ENCODE peak calls at places on chromosomes 12 and 14, in four cellular contexts. One of them, this sample, is unnamed.

GRCh38 chr14:73725116-73726024 is 11.2 kb upstream of the PNMA1 start:
- DNase-seq in GM12878: no peak
- DNase-seq in H1: no peak
- DNase-seq in HepG2: no peak
- DNase-seq in this sample: no peak

GRCh38 chr12:92735131-92735721 is 32.4 kb downstream of the PLEKHG7 start:
- DNase-seq in H1: no peak
- DNase-seq in HepG2: no peak
- DNase-seq in GM12878: no peak
- DNase-seq in this sample: no peak

GRCh38 chr14:80390911-80391310 is 179.6 kb upstream of the DIO2 start:
- DNase-seq in HepG2: no peak
- DNase-seq in GM12878: no peak
- DNase-seq in H1: no peak
- DNase-seq in this sample: peak

GRCh38 chr12:41019461-41019860 is 168.7 kb upstream of the PDZRN4 start:
- DNase-seq in H1: no peak
- DNase-seq in HepG2: no peak
- DNase-seq in GM12878: no peak
- DNase-seq in this sample: no peak

GRCh38 chr14:105168496-105168978 is at the start of gene JAG2:
- DNase-seq in H1: no peak
- DNase-seq in GM12878: no peak
- DNase-seq in HepG2: no peak
- DNase-seq in this sample: no peak

GRCh38 chr12:123106640-123107359 is 44.1 kb downstream of the PITPNM2 start:
- DNase-seq in GM12878: no peak
- DNase-seq in H1: no peak
- DNase-seq in HepG2: no peak
- DNase-seq in this sample: no peak

GRCh38 chr12:132638541-132639408 is 20.2 kb downstream of the P2RX2 start:
- DNase-seq in GM12878: no peak
- DNase-seq in H1: peak
- DNase-seq in HepG2: peak
- DNase-seq in this sample: no peak

GRCh38 chr12:70246580-70246979 is 3.3 kb downstream of the CNOT2 start:
- DNase-seq in HepG2: no peak
- DNase-seq in GM12878: no peak
- DNase-seq in H1: no peak
- DNase-seq in this sample: no peak

GRCh38 chr12:6603095-6603567 is 4.0 kb downstream of the CHD4 start:
- DNase-seq in GM12878: no peak
- DNase-seq in HepG2: no peak
- DNase-seq in H1: no peak
- DNase-seq in this sample: no peak

GRCh38 chr12:60529261-60529660 is 933.4 kb downstream of the SLC16A7 start:
- DNase-seq in HepG2: no peak
- DNase-seq in GM12878: no peak
- DNase-seq in H1: no peak
- DNase-seq in this sample: no peak

GRCh38 chr12:64220046-64220445 is 2.0 kb downstream of the KICS2 start:
- DNase-seq in GM12878: no peak
- DNase-seq in HepG2: no peak
- DNase-seq in H1: no peak
- DNase-seq in this sample: no peak

GRCh38 chr12:10941916-10942607 is 3.0 kb upstream of the TAS2R14 start:
- DNase-seq in GM12878: peak
- DNase-seq in H1: no peak
- DNase-seq in HepG2: peak
- DNase-seq in this sample: peak

GRCh38 chr12:96132819-96133218 is 61.4 kb upstream of the ELK3 start:
- DNase-seq in H1: no peak
- DNase-seq in GM12878: no peak
- DNase-seq in HepG2: peak
- DNase-seq in this sample: no peak

GRCh38 chr14:23405516-23406025 is 2.5 kb downstream of the MYH6 start:
- DNase-seq in HepG2: no peak
- DNase-seq in GM12878: no peak
- DNase-seq in H1: no peak
- DNase-seq in this sample: no peak

GRCh38 chr14:23407516-23408306 is at the start of gene MYH6:
- DNase-seq in HepG2: no peak
- DNase-seq in GM12878: no peak
- DNase-seq in H1: no peak
- DNase-seq in this sample: no peak

GRCh38 chr14:23405096-23405495 is 3.0 kb downstream of the MYH6 start:
- DNase-seq in H1: no peak
- DNase-seq in GM12878: no peak
- DNase-seq in HepG2: no peak
- DNase-seq in this sample: no peak

GRCh38 chr14:23406725-23407355 is 1.2 kb downstream of the MYH6 start:
- DNase-seq in H1: no peak
- DNase-seq in HepG2: no peak
- DNase-seq in GM12878: no peak
- DNase-seq in this sample: no peak

GRCh38 chr14:23406244-23406643 is 1.8 kb downstream of the MYH6 start:
- DNase-seq in H1: no peak
- DNase-seq in HepG2: no peak
- DNase-seq in GM12878: no peak
- DNase-seq in this sample: no peak
- H3K4me3 ChIP-seq in H1: no peak
- H3K4me3 ChIP-seq in HepG2: no peak
- H3K4me3 ChIP-seq in GM12878: no peak
- H3K4me3 ChIP-seq in this sample: no peak

DNA sequence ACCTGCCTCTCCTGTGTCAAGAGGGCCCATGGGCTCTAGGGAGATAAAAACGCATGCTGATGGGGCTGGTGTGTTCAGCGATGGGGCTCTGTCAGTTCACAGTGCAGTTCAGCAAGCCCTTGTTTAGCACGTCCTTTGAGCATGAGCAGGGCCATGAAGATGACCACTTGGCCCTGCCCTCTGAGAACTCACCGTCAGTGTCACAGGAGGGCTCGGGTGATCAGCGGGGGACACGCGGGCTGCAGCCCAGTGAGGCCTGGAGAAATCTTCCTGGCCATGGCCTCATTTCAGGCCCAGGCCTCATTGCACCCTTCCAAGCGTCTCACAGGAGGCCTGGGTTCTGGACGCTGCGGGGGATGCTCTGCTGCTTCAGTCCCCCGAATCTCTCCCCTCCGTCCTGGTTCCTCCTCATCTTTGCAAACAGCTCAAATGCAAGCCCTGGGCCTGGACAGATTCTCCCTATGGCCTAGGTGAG is 181.6 kb downstream of the ADGRD1 start:
- DNase-seq in GM12878: no peak
- DNase-seq in HepG2: no peak
- DNase-seq in H1: no peak
- DNase-seq in this sample: no peak
- TF ChIP-seq SUZ12 in GM12878: no peak
- TF ChIP-seq SUZ12 in HepG2: no peak
- TF ChIP-seq SUZ12 in H1: no peak
- TF ChIP-seq SUZ12 in this sample: no peak

DNA sequence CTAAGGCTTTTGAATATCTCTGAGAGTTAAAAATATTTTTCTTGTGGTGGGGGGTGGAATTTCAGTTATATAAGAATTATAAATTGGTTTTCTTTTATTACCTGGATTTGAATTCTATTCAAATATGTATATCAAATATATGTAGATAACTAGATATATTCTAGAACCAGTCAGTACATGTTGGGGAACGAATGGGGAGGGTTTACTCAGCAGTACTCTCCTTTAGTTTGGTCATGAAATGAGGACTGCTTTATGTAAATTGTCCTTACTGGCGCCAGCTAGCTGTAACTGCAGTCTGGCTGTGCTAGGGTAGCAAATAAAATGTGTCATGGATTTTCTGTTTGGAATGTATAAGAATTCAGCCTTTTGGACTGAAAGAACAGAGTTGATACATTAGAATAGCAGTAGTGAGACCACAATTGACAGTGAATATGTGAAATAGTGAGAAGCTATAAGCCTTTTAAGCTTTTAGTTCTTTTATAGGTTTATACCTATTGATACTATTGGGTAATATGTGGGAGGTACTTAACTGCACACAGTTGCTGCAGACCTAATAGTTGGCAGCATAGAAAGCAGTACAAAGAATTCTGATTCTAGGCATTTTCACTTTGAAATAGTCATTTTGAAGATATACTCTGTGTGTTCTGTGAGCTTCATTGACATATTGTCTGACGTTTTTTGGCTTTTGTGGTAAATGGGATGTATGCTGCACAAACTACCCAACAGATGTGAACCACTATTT is 29.0 kb downstream of the ATF7IP start:
- DNase-seq in H1: no peak
- DNase-seq in HepG2: peak
- DNase-seq in GM12878: peak
- DNase-seq in this sample: peak
- H3K4me3 ChIP-seq in H1: no peak
- H3K4me3 ChIP-seq in HepG2: no peak
- H3K4me3 ChIP-seq in GM12878: peak
- H3K4me3 ChIP-seq in this sample: no peak

DNA sequence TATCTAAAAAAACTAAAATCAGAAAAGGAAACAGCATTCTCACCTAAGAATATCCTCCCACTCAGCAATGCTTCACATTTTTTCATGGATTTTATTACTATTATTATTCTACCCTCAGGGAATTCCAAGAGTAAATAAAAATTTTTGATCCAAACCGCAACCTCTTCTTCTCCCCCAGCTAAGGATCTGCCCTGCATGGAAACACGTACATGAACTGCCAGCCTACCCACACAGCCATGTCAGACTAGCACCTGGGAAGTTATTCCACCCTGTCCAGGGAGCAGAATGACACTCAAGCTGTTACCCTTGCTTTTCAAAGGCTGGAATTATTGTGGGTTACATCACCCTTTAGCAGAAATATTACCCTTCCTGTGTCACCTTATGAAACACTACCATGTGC is 227.4 kb upstream of the USP15 start:
- DNase-seq in HepG2: no peak
- DNase-seq in GM12878: no peak
- DNase-seq in H1: no peak
- DNase-seq in this sample: no peak
- TF ChIP-seq SUZ12 in HepG2: no peak
- TF ChIP-seq SUZ12 in GM12878: no peak
- TF ChIP-seq SUZ12 in H1: no peak
- TF ChIP-seq SUZ12 in this sample: no peak